ENCODE peak calls at places on chromosome 22, in six cellular contexts. One of them, this sample, is unnamed.

GRCh38 chr22:24474649-24475048 is 20.5 kb upstream of the UPB1 start:
- DNase-seq in AG09319: no peak
- DNase-seq in glutamatergic neuron: no peak
- DNase-seq in germinal center: no peak
- DNase-seq in T-helper 9 cell: no peak
- DNase-seq in lung: no peak
- DNase-seq in this sample: peak; percentile 38

GRCh38 chr22:38345782-38346181 is 28.5 kb upstream of the CSNK1E start:
- DNase-seq in AG09319: no peak
- DNase-seq in glutamatergic neuron: no peak
- DNase-seq in germinal center: no peak
- DNase-seq in T-helper 9 cell: no peak
- DNase-seq in lung: no peak
- DNase-seq in this sample: no peak

GRCh38 chr22:43446881-43447280 is 35.1 kb downstream of the MPPED1 start:
- DNase-seq in AG09319: no peak
- DNase-seq in glutamatergic neuron: no peak
- DNase-seq in germinal center: no peak
- DNase-seq in T-helper 9 cell: no peak
- DNase-seq in lung: no peak
- DNase-seq in this sample: no peak

GRCh38 chr22:46537946-46538815 is 761 bp upstream of the CELSR1 start:
- DNase-seq in AG09319: no peak
- DNase-seq in glutamatergic neuron: peak; percentile 44
- DNase-seq in germinal center: no peak
- DNase-seq in T-helper 9 cell: no peak
- DNase-seq in lung: no peak
- DNase-seq in this sample: no peak

GRCh38 chr22:28414017-28414416 is 265.6 kb downstream of the TTC28 start:
- DNase-seq in AG09319: no peak
- DNase-seq in glutamatergic neuron: no peak
- DNase-seq in germinal center: no peak
- DNase-seq in T-helper 9 cell: no peak
- DNase-seq in lung: no peak
- DNase-seq in this sample: no peak

GRCh38 chr22:49097171-49097925 is 730.3 kb downstream of the BRD1 start:
- DNase-seq in AG09319: no peak
- DNase-seq in glutamatergic neuron: no peak
- DNase-seq in germinal center: no peak
- DNase-seq in T-helper 9 cell: no peak
- DNase-seq in lung: no peak
- DNase-seq in this sample: no peak

GRCh38 chr22:47805394-47805935 is 1043.0 kb downstream of the TBC1D22A start:
- DNase-seq in AG09319: no peak
- DNase-seq in glutamatergic neuron: no peak
- DNase-seq in germinal center: no peak
- DNase-seq in T-helper 9 cell: no peak
- DNase-seq in lung: no peak
- DNase-seq in this sample: no peak

GRCh38 chr22:27975381-27976013 is 56.4 kb upstream of the PITPNB start:
- DNase-seq in AG09319: no peak
- DNase-seq in glutamatergic neuron: no peak
- DNase-seq in germinal center: no peak
- DNase-seq in T-helper 9 cell: no peak
- DNase-seq in lung: no peak
- DNase-seq in this sample: no peak

GRCh38 chr22:23246982-23247766 is 66.9 kb downstream of the BCR start:
- DNase-seq in AG09319: no peak
- DNase-seq in glutamatergic neuron: no peak
- DNase-seq in germinal center: no peak
- DNase-seq in T-helper 9 cell: no peak
- DNase-seq in lung: no peak
- DNase-seq in this sample: no peak

GRCh38 chr22:42747701-42748513 is 27.2 kb upstream of the A4GALT start:
- DNase-seq in AG09319: peak; percentile 27
- DNase-seq in glutamatergic neuron: peak; percentile 45
- DNase-seq in germinal center: no peak
- DNase-seq in T-helper 9 cell: no peak
- DNase-seq in lung: no peak
- DNase-seq in this sample: peak; percentile 35

GRCh38 chr22:21450858-21451331 is 16.3 kb upstream of the TMEM191C start:
- DNase-seq in AG09319: no peak
- DNase-seq in glutamatergic neuron: peak; percentile 34
- DNase-seq in germinal center: no peak
- DNase-seq in T-helper 9 cell: no peak
- DNase-seq in lung: no peak
- DNase-seq in this sample: no peak

GRCh38 chr22:20239063-20239950 is 28.8 kb downstream of the RTN4R start:
- DNase-seq in AG09319: no peak
- DNase-seq in glutamatergic neuron: peak; percentile 68
- DNase-seq in germinal center: no peak
- DNase-seq in T-helper 9 cell: no peak
- DNase-seq in lung: no peak
- DNase-seq in this sample: no peak